ENCODE peak calls at places on chromosome 17, in ten cellular contexts. J is stimulated activated naive CD8-positive, alpha-beta T cell treated with anti-CD3 and anti-CD28 coated beads, Interleukin-15, Interleukin-2, amounts not matched to agents 100 U/mL and 50 U/mL, for 24 hours; L is HT1080; A is NCI-H2107; X is choroid plexus epithelial cell; P is NCI-H345; Z is NCI-H1092 treated with DMSO at 0.1 percent for 48 hours; S is AG20443; R is T-helper 17 cell; U is AG09319. Y is an unnamed sample.
A peak's percentile ranks its signal among the peaks of the same experiment; 100 is the strongest.

GRCh38 chr17:63961355-63962207 is 11.1 kb downstream of the SCN4A start:
- DNase-seq in J (peak; percentile 52), L (peak; percentile 32), A (no peak), X (peak; percentile 76), P (no peak), Z (no peak), S (peak; percentile 82), R (no peak), U (no peak), Y (peak; percentile 41)

GRCh38 chr17:7176870-7177209 is 2.3 kb downstream of the ASGR1 start:
- DNase-seq in J (no peak), L (no peak), A (no peak), X (peak; percentile 44), P (no peak), Z (no peak), S (no peak), R (no peak), U (no peak), Y (no peak)

GRCh38 chr17:40312893-40313659 is 4.1 kb downstream of the RARA start:
- DNase-seq in J (no peak), L (no peak), A (no peak), X (no peak), P (no peak), Z (peak; percentile 20), S (no peak), R (no peak), U (no peak), Y (no peak)

GRCh38 chr17:29138991-29139682 is 41.1 kb downstream of the MYO18A start:
- DNase-seq in J (peak; percentile 46), L (no peak), A (no peak), X (no peak), P (no peak), Z (no peak), S (no peak), R (no peak), U (no peak), Y (no peak)

GRCh38 chr17:73652886-73653480 is 8.7 kb upstream of the SDK2 start:
- DNase-seq in J (no peak), L (no peak), A (no peak), X (no peak), P (no peak), Z (no peak), S (no peak), R (no peak), U (no peak), Y (no peak)

GRCh38 chr17:13538841-13539411 is 62.8 kb downstream of the HS3ST3A1 start:
- DNase-seq in J (no peak), L (no peak), A (no peak), X (no peak), P (no peak), Z (no peak), S (no peak), R (no peak), U (no peak), Y (peak; percentile 89)

GRCh38 chr17:73968680-73969079 is 234.8 kb upstream of the RPL38 start:
- DNase-seq in J (no peak), L (no peak), A (no peak), X (no peak), P (no peak), Z (no peak), S (no peak), R (no peak), U (no peak), Y (no peak)

GRCh38 chr17:50114849-50115357 is 15.1 kb downstream of the SAMD14 start:
- DNase-seq in J (peak; percentile 46), L (peak; percentile 47), A (no peak), X (peak; percentile 87), P (peak; percentile 48), Z (peak; percentile 47), S (peak; percentile 64), R (no peak), U (no peak), Y (peak; percentile 56)

GRCh38 chr17:55895112-55895759 is 144.4 kb downstream of the PCTP start:
- DNase-seq in J (no peak), L (no peak), A (no peak), X (no peak), P (no peak), Z (no peak), S (no peak), R (no peak), U (no peak), Y (no peak)

GRCh38 chr17:18236494-18236893 is 11.1 kb downstream of the LLGL1 start:
- DNase-seq in J (no peak), L (no peak), A (no peak), X (no peak), P (no peak), Z (no peak), S (no peak), R (no peak), U (no peak), Y (no peak)

GRCh38 chr17:57261084-57261461 is 4.8 kb downstream of the MSI2 start:
- DNase-seq in J (no peak), L (no peak), A (no peak), X (peak; percentile 33), P (no peak), Z (no peak), S (no peak), R (no peak), U (no peak), Y (peak; percentile 23)

GRCh38 chr17:35660902-35661301 is 70.5 kb upstream of the RASL10B start:
- DNase-seq in J (no peak), L (no peak), A (no peak), X (peak; percentile 38), P (no peak), Z (no peak), S (no peak), R (no peak), U (no peak), Y (no peak)

GRCh38 chr17:48194097-48194550 is 86.6 kb downstream of the SNX11 start:
- DNase-seq in J (no peak), L (peak; percentile 85), A (peak; percentile 27), X (no peak), P (peak; percentile 95), Z (peak; percentile 82), S (no peak), R (no peak), U (no peak), Y (peak; percentile 4)

GRCh38 chr17:40556884-40557414 is 8.3 kb downstream of the CCR7 start:
- DNase-seq in J (no peak), L (no peak), A (no peak), X (peak; percentile 67), P (no peak), Z (no peak), S (no peak), R (no peak), U (no peak), Y (no peak)

GRCh38 chr17:38400286-38400685 is 28.0 kb upstream of the ARHGAP23 start:
- DNase-seq in J (no peak), L (no peak), A (no peak), X (no peak), P (no peak), Z (no peak), S (no peak), R (no peak), U (no peak), Y (no peak)

GRCh38 chr17:34300652-34301390 is 15.3 kb downstream of the CCL11 start:
- DNase-seq in J (no peak), L (peak; percentile 42), A (no peak), X (peak; percentile 58), P (no peak), Z (no peak), S (peak; percentile 55), R (no peak), U (no peak), Y (peak; percentile 93)

GRCh38 chr17:71276071-71276470 is 844.7 kb upstream of the SOX9 start:
- DNase-seq in J (no peak), L (no peak), A (no peak), X (peak; percentile 31), P (no peak), Z (no peak), S (no peak), R (no peak), U (no peak), Y (no peak)

GRCh38 chr17:79742951-79743476 is 12.3 kb downstream of the ENPP7 start:
- DNase-seq in J (no peak), L (no peak), A (no peak), X (no peak), P (no peak), Z (no peak), S (no peak), R (no peak), U (no peak), Y (no peak)

GRCh38 chr17:29079887-29080286 is 36.9 kb downstream of the PIPOX start:
- DNase-seq in J (no peak), L (no peak), A (no peak), X (no peak), P (no peak), Z (no peak), S (no peak), R (no peak), U (no peak), Y (no peak)

GRCh38 chr17:64492481-64493109 is 4.3 kb downstream of the POLG2 start:
- DNase-seq in J (no peak), L (no peak), A (no peak), X (peak; percentile 53), P (no peak), Z (no peak), S (no peak), R (no peak), U (no peak), Y (peak; percentile 30)

GRCh38 chr17:4152471-4152870 is 9.5 kb downstream of the CYB5D2 start:
- DNase-seq in J (no peak), L (peak; percentile 54), A (no peak), X (no peak), P (no peak), Z (no peak), S (peak; percentile 73), R (no peak), U (no peak), Y (peak; percentile 72)

GRCh38 chr17:29256116-29256515 is 9.5 kb downstream of the CRYBA1 start:
- DNase-seq in J (no peak), L (no peak), A (no peak), X (no peak), P (no peak), Z (no peak), S (no peak), R (no peak), U (no peak), Y (no peak)

GRCh38 chr17:83012873-83013778 is 66.3 kb upstream of the METRNL start:
- DNase-seq in J (no peak), L (peak; percentile 45), A (no peak), X (peak; percentile 36), P (no peak), Z (no peak), S (peak; percentile 79), R (no peak), U (peak; percentile 28), Y (peak; percentile 95)